ENCODE peak calls at places on chromosomes 13 and 19, in four cellular contexts. One of them, this sample, is unnamed.

GRCh38 chr19:9786342-9786741 is 17.8 kb upstream of the ZNF846 start:
- DNase-seq in cardiac muscle cell: no peak
- DNase-seq in aorta: no peak
- DNase-seq in fibroblast of mammary gland: no peak
- DNase-seq in this sample: no peak

GRCh38 chr19:18842166-18842565 is 10.4 kb downstream of the UPF1 start:
- DNase-seq in cardiac muscle cell: no peak
- DNase-seq in aorta: no peak
- DNase-seq in fibroblast of mammary gland: no peak
- DNase-seq in this sample: no peak

GRCh38 chr19:3835055-3835435 is 33.8 kb downstream of the ZFR2 start:
- DNase-seq in cardiac muscle cell: no peak
- DNase-seq in aorta: no peak
- DNase-seq in fibroblast of mammary gland: no peak
- DNase-seq in this sample: no peak

GRCh38 chr13:70580825-70581224 is 472.6 kb upstream of the KLHL1 start:
- DNase-seq in cardiac muscle cell: no peak
- DNase-seq in aorta: no peak
- DNase-seq in fibroblast of mammary gland: no peak
- DNase-seq in this sample: no peak

GRCh38 chr19:15871570-15871969 is 26.3 kb downstream of the CYP4F2 start:
- DNase-seq in cardiac muscle cell: no peak
- DNase-seq in aorta: no peak
- DNase-seq in fibroblast of mammary gland: no peak
- DNase-seq in this sample: no peak

GRCh38 chr19:2963122-2963521 is 14.2 kb upstream of the TLE6 start:
- DNase-seq in cardiac muscle cell: no peak
- DNase-seq in aorta: no peak
- DNase-seq in fibroblast of mammary gland: no peak
- DNase-seq in this sample: no peak

GRCh38 chr19:17041994-17042393 is 15.4 kb upstream of the CPAMD8 start:
- DNase-seq in cardiac muscle cell: no peak
- DNase-seq in aorta: no peak
- DNase-seq in fibroblast of mammary gland: peak; percentile 78
- DNase-seq in this sample: no peak

GRCh38 chr13:64088491-64088890 is 2672.8 kb upstream of the PCDH20 start:
- DNase-seq in cardiac muscle cell: no peak
- DNase-seq in aorta: no peak
- DNase-seq in fibroblast of mammary gland: no peak
- DNase-seq in this sample: no peak

GRCh38 chr13:40292536-40292935 is 373.9 kb downstream of the FOXO1 start:
- DNase-seq in cardiac muscle cell: no peak
- DNase-seq in aorta: no peak
- DNase-seq in fibroblast of mammary gland: no peak
- DNase-seq in this sample: no peak

GRCh38 chr19:34416021-34416545 is 11.9 kb downstream of the PDCD2L start:
- DNase-seq in cardiac muscle cell: no peak
- DNase-seq in aorta: no peak
- DNase-seq in fibroblast of mammary gland: no peak
- DNase-seq in this sample: peak; percentile 48

GRCh38 chr19:58024661-58025060 is 9.2 kb upstream of the ZSCAN1 start:
- DNase-seq in cardiac muscle cell: no peak
- DNase-seq in aorta: no peak
- DNase-seq in fibroblast of mammary gland: no peak
- DNase-seq in this sample: no peak

GRCh38 chr13:48545608-48546007 is 12.7 kb upstream of the RCBTB2 start:
- DNase-seq in cardiac muscle cell: no peak
- DNase-seq in aorta: no peak
- DNase-seq in fibroblast of mammary gland: no peak
- DNase-seq in this sample: no peak

GRCh38 chr19:54418930-54419800 is 3.9 kb downstream of the TTYH1 start:
- DNase-seq in cardiac muscle cell: no peak
- DNase-seq in aorta: no peak
- DNase-seq in fibroblast of mammary gland: no peak
- DNase-seq in this sample: no peak

GRCh38 chr13:80825276-80825675 is 484.4 kb upstream of the SPRY2 start:
- DNase-seq in cardiac muscle cell: no peak
- DNase-seq in aorta: no peak
- DNase-seq in fibroblast of mammary gland: no peak
- DNase-seq in this sample: no peak

GRCh38 chr19:48813123-48813911 is 2.5 kb upstream of the BCAT2 start:
- DNase-seq in cardiac muscle cell: no peak
- DNase-seq in aorta: no peak
- DNase-seq in fibroblast of mammary gland: no peak
- DNase-seq in this sample: no peak

This sample was measured in iris pigment epithelial cell.